ENCODE peak calls at places on chromosome 22, in six cellular contexts. One of them, this sample, is unnamed.

GRCh38 chr22:24099661-24100060 is 81.6 kb upstream of the SUSD2 start:
- DNase-seq in IMR-90: no peak
- DNase-seq in Peyer's patch: peak; percentile 14
- DNase-seq in DND-41: no peak
- DNase-seq in suprapubic skin: peak; percentile 37
- DNase-seq in cardiac muscle cell: no peak
- DNase-seq in this sample: no peak

GRCh38 chr22:24775769-24776492 is 1.4 kb upstream of the PIWIL3 start:
- DNase-seq in suprapubic skin: no peak
- DNase-seq in Peyer's patch: no peak
- DNase-seq in DND-41: no peak
- DNase-seq in IMR-90: peak; percentile 26
- DNase-seq in cardiac muscle cell: peak; percentile 29
- DNase-seq in this sample: no peak

GRCh38 chr22:23055448-23056179 is 14.7 kb upstream of the GNAZ start:
- DNase-seq in Peyer's patch: no peak
- DNase-seq in IMR-90: no peak
- DNase-seq in cardiac muscle cell: no peak
- DNase-seq in suprapubic skin: no peak
- DNase-seq in DND-41: no peak
- DNase-seq in this sample: no peak

GRCh38 chr22:31275018-31275417 is 17.3 kb downstream of the PIK3IP1 start:
- DNase-seq in Peyer's patch: peak; percentile 23
- DNase-seq in cardiac muscle cell: no peak
- DNase-seq in DND-41: no peak
- DNase-seq in IMR-90: no peak
- DNase-seq in suprapubic skin: no peak
- DNase-seq in this sample: no peak

GRCh38 chr22:22943521-22944267 is 56.1 kb downstream of the IGLL5 start:
- DNase-seq in IMR-90: no peak
- DNase-seq in DND-41: peak; percentile 45
- DNase-seq in Peyer's patch: no peak
- DNase-seq in cardiac muscle cell: no peak
- DNase-seq in suprapubic skin: peak; percentile 33
- DNase-seq in this sample: no peak

GRCh38 chr22:22912135-22912408 is 24.5 kb downstream of the IGLL5 start:
- DNase-seq in DND-41: no peak
- DNase-seq in cardiac muscle cell: no peak
- DNase-seq in Peyer's patch: no peak
- DNase-seq in suprapubic skin: no peak
- DNase-seq in IMR-90: no peak
- DNase-seq in this sample: no peak

GRCh38 chr22:20758688-20759087 is 15.2 kb upstream of the SERPIND1 start:
- DNase-seq in DND-41: no peak
- DNase-seq in suprapubic skin: no peak
- DNase-seq in cardiac muscle cell: no peak
- DNase-seq in Peyer's patch: no peak
- DNase-seq in IMR-90: no peak
- DNase-seq in this sample: no peak

GRCh38 chr22:50027639-50028537 is 15.3 kb upstream of the IL17REL start:
- DNase-seq in DND-41: no peak
- DNase-seq in suprapubic skin: peak; percentile 69
- DNase-seq in cardiac muscle cell: no peak
- DNase-seq in Peyer's patch: peak; percentile 46
- DNase-seq in IMR-90: peak; percentile 13
- DNase-seq in this sample: no peak

GRCh38 chr22:19691721-19692341 is 22.5 kb upstream of the SEPTIN5 start:
- DNase-seq in Peyer's patch: peak; percentile 45
- DNase-seq in IMR-90: peak; percentile 61
- DNase-seq in DND-41: no peak
- DNase-seq in cardiac muscle cell: peak; percentile 68
- DNase-seq in suprapubic skin: no peak
- DNase-seq in this sample: no peak

GRCh38 chr22:26897384-26897783 is 240.0 kb downstream of the MIAT start:
- DNase-seq in suprapubic skin: no peak
- DNase-seq in Peyer's patch: no peak
- DNase-seq in IMR-90: no peak
- DNase-seq in cardiac muscle cell: no peak
- DNase-seq in DND-41: no peak
- DNase-seq in this sample: no peak

GRCh38 chr22:24482586-24482985 is 12.5 kb upstream of the UPB1 start:
- DNase-seq in Peyer's patch: no peak
- DNase-seq in cardiac muscle cell: peak; percentile 75
- DNase-seq in IMR-90: peak; percentile 79
- DNase-seq in suprapubic skin: no peak
- DNase-seq in DND-41: no peak
- DNase-seq in this sample: no peak

GRCh38 chr22:17974087-17974486 is 50.3 kb downstream of the MICAL3 start:
- DNase-seq in IMR-90: no peak
- DNase-seq in cardiac muscle cell: peak; percentile 49
- DNase-seq in Peyer's patch: no peak
- DNase-seq in DND-41: no peak
- DNase-seq in suprapubic skin: no peak
- DNase-seq in this sample: no peak

GRCh38 chr22:50481440-50482106 is at the start of gene ADM2:
- DNase-seq in cardiac muscle cell: peak; percentile 41
- DNase-seq in suprapubic skin: no peak
- DNase-seq in DND-41: no peak
- DNase-seq in IMR-90: no peak
- DNase-seq in Peyer's patch: peak; percentile 85
- DNase-seq in this sample: peak; percentile 60

GRCh38 chr22:20437253-20438065 is at the start of gene SCARF2:
- DNase-seq in Peyer's patch: no peak
- DNase-seq in suprapubic skin: peak; percentile 74
- DNase-seq in cardiac muscle cell: peak; percentile 82
- DNase-seq in IMR-90: peak; percentile 62
- DNase-seq in DND-41: no peak
- DNase-seq in this sample: no peak

GRCh38 chr22:23781065-23781464 is 5.7 kb upstream of the SMARCB1 start:
- DNase-seq in DND-41: no peak
- DNase-seq in cardiac muscle cell: no peak
- DNase-seq in suprapubic skin: no peak
- DNase-seq in IMR-90: no peak
- DNase-seq in Peyer's patch: no peak
- DNase-seq in this sample: no peak

GRCh38 chr22:28594784-28595324 is 84.8 kb downstream of the TTC28 start:
- DNase-seq in DND-41: no peak
- DNase-seq in Peyer's patch: no peak
- DNase-seq in IMR-90: peak; percentile 77
- DNase-seq in suprapubic skin: no peak
- DNase-seq in cardiac muscle cell: peak; percentile 80
- DNase-seq in this sample: no peak

GRCh38 chr22:44638966-44639739 is 62.9 kb upstream of the PRR5 start:
- DNase-seq in cardiac muscle cell: peak; percentile 41
- DNase-seq in suprapubic skin: peak; percentile 81
- DNase-seq in IMR-90: no peak
- DNase-seq in Peyer's patch: no peak
- DNase-seq in DND-41: no peak
- DNase-seq in this sample: no peak

GRCh38 chr22:37562049-37562784 is 1.9 kb downstream of the CDC42EP1 start:
- DNase-seq in suprapubic skin: no peak
- DNase-seq in IMR-90: no peak
- DNase-seq in DND-41: no peak
- DNase-seq in cardiac muscle cell: no peak
- DNase-seq in Peyer's patch: no peak
- DNase-seq in this sample: no peak
- TF ChIP-seq CTCF in suprapubic skin: no peak
- TF ChIP-seq CTCF in IMR-90: no peak
- TF ChIP-seq CTCF in DND-41: no peak
- TF ChIP-seq CTCF in cardiac muscle cell: no peak
- TF ChIP-seq CTCF in Peyer's patch: no peak
- TF ChIP-seq CTCF in this sample: peak; percentile 29

DNA sequence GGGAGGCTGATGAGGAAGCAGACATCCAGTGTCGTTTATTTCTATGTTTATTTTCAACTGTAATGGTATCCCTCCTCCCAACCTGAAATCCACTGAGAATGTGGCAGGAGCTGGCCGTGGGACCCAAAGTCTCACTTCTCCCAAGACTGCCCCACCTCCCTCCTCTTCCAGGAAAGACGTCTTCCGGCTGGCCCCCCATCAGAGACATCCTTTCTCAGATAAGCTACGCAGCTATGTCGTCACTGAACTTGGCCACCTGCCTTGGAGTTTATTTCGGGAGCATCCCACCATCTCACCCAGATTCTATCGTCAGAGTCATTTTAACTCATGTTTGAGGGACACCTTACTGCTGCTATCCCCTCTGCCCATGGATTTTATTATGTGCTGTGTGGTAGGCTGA is 13.9 kb downstream of the TMEM184B start:
- DNase-seq in Peyer's patch: no peak
- DNase-seq in DND-41: no peak
- DNase-seq in IMR-90: peak; percentile 91
- DNase-seq in cardiac muscle cell: peak; percentile 90
- DNase-seq in suprapubic skin: no peak
- DNase-seq in this sample: no peak
- H3K4me1 ChIP-seq in Peyer's patch: peaks cover 8% of the 10 kb centered on the region
- H3K4me1 ChIP-seq in DND-41: no peaks in the 10 kb centered on the region
- H3K4me1 ChIP-seq in IMR-90: peaks cover 26% of the 10 kb centered on the region
- H3K4me1 ChIP-seq in cardiac muscle cell: peaks cover 30% of the 10 kb centered on the region
- H3K4me1 ChIP-seq in suprapubic skin: peaks cover 59% of the 10 kb centered on the region
- H3K4me1 ChIP-seq in this sample: no peaks in the 10 kb centered on the region

GRCh38 chr22:42794551-42795510 is 62.2 kb downstream of the ARFGAP3 start:
- DNase-seq in Peyer's patch: no peak
- DNase-seq in suprapubic skin: no peak
- DNase-seq in IMR-90: no peak
- DNase-seq in DND-41: no peak
- DNase-seq in cardiac muscle cell: no peak
- DNase-seq in this sample: no peak
- TF ChIP-seq CTCF in Peyer's patch: no peak
- TF ChIP-seq CTCF in suprapubic skin: no peak
- TF ChIP-seq CTCF in IMR-90: no peak
- TF ChIP-seq CTCF in DND-41: no peak
- TF ChIP-seq CTCF in cardiac muscle cell: peak; percentile 7
- TF ChIP-seq CTCF in this sample: no peak

DNA sequence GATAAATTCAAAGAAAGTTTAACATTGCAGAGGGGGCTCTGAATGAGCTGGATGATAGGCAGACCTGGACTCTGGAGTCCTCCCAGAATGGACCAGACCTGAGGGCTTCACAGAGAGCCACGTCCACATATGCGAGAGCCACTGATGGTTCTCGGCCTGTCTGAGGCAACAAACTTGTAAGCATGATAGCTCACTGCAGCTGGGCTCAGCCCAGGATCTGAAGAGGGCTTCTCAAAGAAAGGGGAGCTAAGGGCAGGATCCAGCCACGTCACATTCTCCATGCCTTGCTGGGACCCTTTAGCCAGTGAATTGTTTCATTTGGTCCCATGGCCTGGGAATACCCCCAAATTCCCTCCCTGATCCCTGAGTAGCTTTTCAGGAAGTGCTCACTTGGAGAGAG is 98.9 kb downstream of the ATXN10 start:
- DNase-seq in Peyer's patch: no peak
- DNase-seq in DND-41: no peak
- DNase-seq in suprapubic skin: no peak
- DNase-seq in IMR-90: no peak
- DNase-seq in cardiac muscle cell: no peak
- DNase-seq in this sample: no peak
- H3K4me1 ChIP-seq in Peyer's patch: no peaks in the 10 kb centered on the region
- H3K4me1 ChIP-seq in DND-41: no peaks in the 10 kb centered on the region
- H3K4me1 ChIP-seq in suprapubic skin: no peaks in the 10 kb centered on the region
- H3K4me1 ChIP-seq in IMR-90: no peaks in the 10 kb centered on the region
- H3K4me1 ChIP-seq in cardiac muscle cell: peaks cover 13% of the 10 kb centered on the region
- H3K4me1 ChIP-seq in this sample: no peaks in the 10 kb centered on the region

GRCh38 chr22:46296257-46297150 is at the start of gene GTSE1:
- DNase-seq in suprapubic skin: peak; percentile 98
- DNase-seq in DND-41: peak; percentile 99
- DNase-seq in IMR-90: peak; percentile 96
- DNase-seq in cardiac muscle cell: peak; percentile 98
- DNase-seq in Peyer's patch: peak; percentile 99
- DNase-seq in this sample: peak; percentile 98
- TF ChIP-seq CTCF in suprapubic skin: no peak
- TF ChIP-seq CTCF in DND-41: peak; percentile 68
- TF ChIP-seq CTCF in IMR-90: peak; percentile 32
- TF ChIP-seq CTCF in cardiac muscle cell: peak; percentile 8
- TF ChIP-seq CTCF in Peyer's patch: peak; percentile 14
- TF ChIP-seq CTCF in this sample: peak; percentile 29

GRCh38 chr22:30261134-30261533 is 5.5 kb downstream of the OSM start:
- DNase-seq in IMR-90: no peak
- DNase-seq in suprapubic skin: no peak
- DNase-seq in Peyer's patch: no peak
- DNase-seq in cardiac muscle cell: no peak
- DNase-seq in DND-41: no peak
- DNase-seq in this sample: no peak
- H3K4me1 ChIP-seq in IMR-90: peaks cover 6% of the 10 kb centered on the region
- H3K4me1 ChIP-seq in suprapubic skin: peaks cover 23% of the 10 kb centered on the region
- H3K4me1 ChIP-seq in Peyer's patch: no peaks in the 10 kb centered on the region
- H3K4me1 ChIP-seq in cardiac muscle cell: no peaks in the 10 kb centered on the region
- H3K4me1 ChIP-seq in DND-41: peaks cover 51% of the 10 kb centered on the region
- H3K4me1 ChIP-seq in this sample: peaks cover 23% of the 10 kb centered on the region

GRCh38 chr22:48635031-48635430 is 1192.6 kb downstream of the BRD1 start:
- DNase-seq in DND-41: no peak
- DNase-seq in cardiac muscle cell: no peak
- DNase-seq in IMR-90: no peak
- DNase-seq in Peyer's patch: no peak
- DNase-seq in suprapubic skin: no peak
- DNase-seq in this sample: no peak
- TF ChIP-seq CTCF in DND-41: no peak
- TF ChIP-seq CTCF in cardiac muscle cell: no peak
- TF ChIP-seq CTCF in IMR-90: no peak
- TF ChIP-seq CTCF in Peyer's patch: no peak
- TF ChIP-seq CTCF in suprapubic skin: no peak
- TF ChIP-seq CTCF in this sample: no peak

GRCh38 chr22:41777749-41778395 is 22.6 kb upstream of the CCDC134 start:
- DNase-seq in Peyer's patch: no peak
- DNase-seq in cardiac muscle cell: no peak
- DNase-seq in suprapubic skin: no peak
- DNase-seq in DND-41: no peak
- DNase-seq in IMR-90: no peak
- DNase-seq in this sample: no peak
- H3K4me1 ChIP-seq in Peyer's patch: no peaks in the 10 kb centered on the region
- H3K4me1 ChIP-seq in cardiac muscle cell: no peaks in the 10 kb centered on the region
- H3K4me1 ChIP-seq in suprapubic skin: peaks cover 7% of the 10 kb centered on the region
- H3K4me1 ChIP-seq in DND-41: peaks cover 7% of the 10 kb centered on the region
- H3K4me1 ChIP-seq in IMR-90: no peaks in the 10 kb centered on the region
- H3K4me1 ChIP-seq in this sample: peaks cover 30% of the 10 kb centered on the region

DNA sequence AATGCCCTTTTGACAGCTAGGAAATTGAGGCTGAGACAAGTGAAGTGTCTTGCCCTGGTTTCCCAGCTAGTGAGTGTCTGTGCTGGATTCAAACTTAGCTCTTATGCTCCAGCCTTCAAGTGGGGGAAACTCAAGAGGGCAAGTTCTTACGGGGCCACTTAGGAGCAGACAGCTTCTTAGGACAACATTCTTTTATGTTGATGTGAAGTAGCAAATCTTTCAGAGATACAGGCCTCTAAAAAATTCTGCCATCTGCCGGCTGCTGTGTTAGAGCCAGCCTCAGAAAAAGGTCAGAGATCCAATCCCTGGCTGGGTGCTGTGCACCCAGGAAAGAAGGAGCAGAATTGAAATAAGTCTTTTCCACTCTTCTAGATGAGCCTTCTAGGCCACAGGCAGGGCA is 26.6 kb downstream of the TIMP3 start:
- DNase-seq in suprapubic skin: peak; percentile 17
- DNase-seq in IMR-90: no peak
- DNase-seq in cardiac muscle cell: peak; percentile 21
- DNase-seq in DND-41: no peak
- DNase-seq in Peyer's patch: no peak
- DNase-seq in this sample: no peak
- TF ChIP-seq CTCF in suprapubic skin: no peak
- TF ChIP-seq CTCF in IMR-90: peak; percentile 22
- TF ChIP-seq CTCF in cardiac muscle cell: peak; percentile 40
- TF ChIP-seq CTCF in DND-41: no peak
- TF ChIP-seq CTCF in Peyer's patch: no peak
- TF ChIP-seq CTCF in this sample: no peak